ENCODE peak calls at places on chromosomes 3 and 15, in eight cellular contexts. N is thyroid gland, A is lower lobe of right lung, M is adrenal gland, I is transverse colon, O is fibroblast of mammary gland, S is AG10803, E is mucosa of descending colon. G is an unnamed sample.

GRCh38 chr15:67923647-67923971 is 83.8 kb upstream of the RNU6-1 start:
- DNase-seq in N (no peak), A (no peak), M (no peak), I (no peak), O (no peak), S (no peak), E (no peak), G (peak)

GRCh38 chr15:100924436-100924835 is 5.3 kb downstream of the LRRK1 start:
- DNase-seq in N (no peak), A (no peak), M (no peak), I (no peak), O (no peak), S (no peak), E (no peak), G (no peak)

GRCh38 chr3:42229942-42230688 is 35.9 kb downstream of the CCK start:
- DNase-seq in N (no peak), A (no peak), M (no peak), I (no peak), O (peak), S (peak), E (no peak), G (peak)

GRCh38 chr15:52221730-52222129 is 30.5 kb upstream of the GNB5 start:
- DNase-seq in N (no peak), A (no peak), M (no peak), I (no peak), O (no peak), S (no peak), E (no peak), G (no peak)

GRCh38 chr3:160038862-160039562 is 50.4 kb downstream of the IL12A start:
- DNase-seq in N (peak), A (peak), M (peak), I (no peak), O (no peak), S (no peak), E (no peak), G (peak)

GRCh38 chr3:52228266-52228665 is 2.8 kb upstream of the TLR9 start:
- DNase-seq in N (no peak), A (no peak), M (no peak), I (no peak), O (no peak), S (no peak), E (no peak), G (no peak)

GRCh38 chr3:146750196-146750595 is 145.1 kb upstream of the PLSCR5 start:
- DNase-seq in N (no peak), A (no peak), M (no peak), I (no peak), O (peak), S (peak), E (no peak), G (no peak)

GRCh38 chr15:52642386-52643361 is 36.5 kb downstream of the ATOSA start:
- DNase-seq in N (no peak), A (no peak), M (no peak), I (no peak), O (peak), S (peak), E (no peak), G (peak)

GRCh38 chr3:58021072-58021959 is 13.1 kb downstream of the FLNB start:
- DNase-seq in N (peak), A (no peak), M (no peak), I (no peak), O (no peak), S (no peak), E (no peak), G (no peak)

GRCh38 chr3:60935709-60936108 is 315.5 kb downstream of the FHIT start:
- DNase-seq in N (no peak), A (no peak), M (no peak), I (no peak), O (peak), S (peak), E (no peak), G (peak)

GRCh38 chr3:167852216-167852615 is 116.7 kb downstream of the SERPINI1 start:
- DNase-seq in N (no peak), A (no peak), M (no peak), I (no peak), O (peak), S (no peak), E (no peak), G (no peak)

GRCh38 chr3:167780214-167780613 is 44.7 kb downstream of the SERPINI1 start:
- DNase-seq in N (no peak), A (no peak), M (no peak), I (no peak), O (no peak), S (no peak), E (no peak), G (no peak)

GRCh38 chr15:67783303-67783702 is 42.0 kb upstream of the SKOR1 start:
- DNase-seq in N (no peak), A (no peak), M (no peak), I (peak), O (no peak), S (no peak), E (no peak), G (no peak)

GRCh38 chr3:47315069-47315647 is 32.4 kb downstream of the KLHL18 start:
- DNase-seq in N (no peak), A (no peak), M (peak), I (peak), O (peak), S (peak), E (no peak), G (peak)

GRCh38 chr3:62665627-62666433 is 209.4 kb downstream of the CADPS start:
- DNase-seq in N (peak), A (peak), M (peak), I (peak), O (peak), S (peak), E (peak), G (peak)

GRCh38 chr3:37662708-37663107 is 199.0 kb upstream of the CTDSPL start:
- DNase-seq in N (peak), A (no peak), M (no peak), I (no peak), O (no peak), S (no peak), E (no peak), G (no peak)

GRCh38 chr3:129010316-129010956 is 9.3 kb downstream of the EFCC1 start:
- DNase-seq in N (no peak), A (no peak), M (no peak), I (no peak), O (no peak), S (no peak), E (no peak), G (no peak)

GRCh38 chr15:42891569-42891968 is 29.0 kb downstream of the TTBK2 start:
- DNase-seq in N (no peak), A (no peak), M (no peak), I (no peak), O (peak), S (peak), E (no peak), G (no peak)

GRCh38 chr15:37103475-37104071 is 3.2 kb upstream of the MEIS2 start:
- DNase-seq in N (no peak), A (no peak), M (no peak), I (no peak), O (no peak), S (no peak), E (no peak), G (no peak)

GRCh38 chr3:50466177-50466576 is 37.3 kb downstream of the CACNA2D2 start:
- DNase-seq in N (no peak), A (no peak), M (no peak), I (no peak), O (no peak), S (no peak), E (no peak), G (no peak)

GRCh38 chr3:43034200-43034599 is 55.1 kb downstream of the GASK1A start:
- DNase-seq in N (no peak), A (no peak), M (no peak), I (no peak), O (no peak), S (no peak), E (no peak), G (no peak)

GRCh38 chr15:90062023-90062728 is 40.1 kb downstream of the IDH2 start:
- DNase-seq in N (peak), A (peak), M (no peak), I (peak), O (no peak), S (no peak), E (peak), G (peak)

GRCh38 chr15:80749589-80749988 is 29.6 kb upstream of the CEMIP start:
- DNase-seq in N (no peak), A (no peak), M (no peak), I (no peak), O (no peak), S (no peak), E (no peak), G (peak)

GRCh38 chr15:60572462-60573214 is 93.7 kb upstream of the ICE2 start:
- DNase-seq in N (no peak), A (no peak), M (no peak), I (no peak), O (no peak), S (no peak), E (no peak), G (no peak)

GRCh38 chr3:142953443-142953842 is 10.0 kb downstream of the PAQR9 start:
- DNase-seq in N (no peak), A (no peak), M (no peak), I (no peak), O (no peak), S (no peak), E (no peak), G (no peak)

GRCh38 chr3:129558772-129559564 is 16.0 kb downstream of the H1-8 start:
- DNase-seq in N (peak), A (no peak), M (peak), I (no peak), O (peak), S (peak), E (peak), G (peak)

GRCh38 chr15:70559223-70559823 is 204.0 kb downstream of the UACA start:
- DNase-seq in N (peak), A (no peak), M (peak), I (peak), O (no peak), S (peak), E (peak), G (peak)

GRCh38 chr3:78025916-78026315 is 986.0 kb downstream of the ROBO2 start:
- DNase-seq in N (no peak), A (no peak), M (no peak), I (no peak), O (peak), S (no peak), E (no peak), G (no peak)

GRCh38 chr3:14462738-14463137 is 60.3 kb downstream of the SLC6A6 start:
- DNase-seq in N (no peak), A (no peak), M (no peak), I (no peak), O (no peak), S (no peak), E (no peak), G (no peak)

GRCh38 chr3:159805411-159805772 is 183.2 kb upstream of the IL12A start:
- DNase-seq in N (no peak), A (no peak), M (no peak), I (no peak), O (no peak), S (no peak), E (no peak), G (no peak)

GRCh38 chr3:41598329-41598728 is 363.6 kb downstream of the ULK4 start:
- DNase-seq in N (no peak), A (no peak), M (no peak), I (no peak), O (no peak), S (peak), E (no peak), G (peak)

GRCh38 chr3:47250309-47251060 is 32.1 kb downstream of the KIF9 start:
- DNase-seq in N (peak), A (peak), M (peak), I (peak), O (peak), S (peak), E (no peak), G (peak)

GRCh38 chr15:44883219-44883900 is 73.1 kb upstream of the TERB2 start:
- DNase-seq in N (peak), A (no peak), M (no peak), I (no peak), O (no peak), S (no peak), E (no peak), G (peak)

GRCh38 chr3:15592968-15593367 is 8.4 kb downstream of the HACL1 start:
- DNase-seq in N (no peak), A (no peak), M (no peak), I (no peak), O (no peak), S (no peak), E (no peak), G (no peak)

GRCh38 chr15:92151741-92152140 is 241.9 kb upstream of the ST8SIA2 start:
- DNase-seq in N (no peak), A (no peak), M (no peak), I (no peak), O (no peak), S (no peak), E (no peak), G (no peak)

GRCh38 chr3:16151109-16151508 is 23.4 kb upstream of the GALNT15 start:
- DNase-seq in N (peak), A (peak), M (peak), I (peak), O (peak), S (peak), E (peak), G (peak)

GRCh38 chr15:35206060-35206675 is 121.1 kb upstream of the NANOGP8 start:
- DNase-seq in N (no peak), A (no peak), M (no peak), I (no peak), O (peak), S (no peak), E (no peak), G (peak)
- TF ChIP-seq CTCF in N (no peak), A (peak), M (no peak), I (no peak), O (peak), S (peak), E (no peak), G (peak)

GRCh38 chr3:123773681-123774431 is 110.3 kb downstream of the MYLK start:
- DNase-seq in N (no peak), A (no peak), M (no peak), I (no peak), O (peak), S (peak), E (no peak), G (peak)
- H3K4me3 ChIP-seq in N (no peak), A (no peak), M (no peak), I (no peak), O (no peak), S (no peak), E (no peak), G (no peak)

DNA sequence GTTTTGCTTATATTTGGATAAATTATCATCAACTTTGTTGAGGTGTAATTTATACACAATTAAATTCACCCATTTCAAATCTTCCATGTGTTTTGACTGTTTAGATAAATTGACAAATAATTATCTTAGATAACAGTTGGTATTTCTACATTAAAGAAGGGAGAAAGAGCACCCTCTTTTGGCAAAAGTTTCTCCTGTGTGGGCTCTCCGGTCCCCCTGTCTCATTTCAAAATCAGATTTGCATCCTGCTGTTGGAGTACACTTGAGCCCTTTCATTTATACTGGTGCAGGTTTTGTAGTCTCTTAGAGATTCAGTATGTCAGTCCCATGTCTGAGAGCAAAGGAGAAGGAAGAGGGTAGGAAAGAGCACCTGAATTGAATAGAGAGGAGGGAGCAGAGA is 49.4 kb downstream of the NKIRAS1 start:
- DNase-seq in N (no peak), A (no peak), M (no peak), I (no peak), O (no peak), S (no peak), E (no peak), G (no peak)
- TF ChIP-seq CTCF in N (no peak), A (no peak), M (no peak), I (no peak), O (peak), S (no peak), E (no peak), G (peak)

DNA sequence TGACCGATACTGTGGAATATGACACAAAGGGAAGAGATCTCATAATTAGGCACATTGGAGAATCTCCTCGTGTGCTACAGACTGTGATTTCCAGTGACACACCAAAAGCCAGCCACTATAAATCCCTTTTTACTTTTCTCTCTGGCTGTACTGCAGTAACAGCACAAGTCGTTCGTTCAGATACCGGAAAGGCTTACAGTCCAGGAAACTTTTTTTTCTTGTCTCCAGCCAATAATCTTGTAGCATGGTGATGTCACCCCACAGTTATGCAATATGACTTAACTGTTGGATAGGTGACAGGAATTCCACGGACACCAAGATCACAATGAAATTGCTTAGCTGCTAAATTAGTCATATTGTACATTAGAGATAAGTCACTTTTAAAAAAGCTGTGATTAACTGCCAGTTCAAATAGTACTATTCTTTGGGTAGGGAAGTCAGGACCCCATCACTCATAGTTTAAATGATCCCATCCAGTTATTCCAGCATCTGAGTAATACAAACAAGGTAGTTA is 36.3 kb upstream of the TSC22D2 start:
- DNase-seq in N (peak), A (no peak), M (peak), I (peak), O (peak), S (peak), E (no peak), G (peak)
- H3K4me3 ChIP-seq in N (no peak), A (peak), M (no peak), I (peak), O (peak), S (peak), E (peak), G (peak)

GRCh38 chr3:87006844-87007439 is 16.0 kb upstream of the VGLL3 start:
- DNase-seq in N (no peak), A (no peak), M (no peak), I (no peak), O (peak), S (peak), E (no peak), G (peak)
- TF ChIP-seq CTCF in N (no peak), A (no peak), M (no peak), I (no peak), O (peak), S (peak), E (no peak), G (peak)

G was measured in fibroblast of villous mesenchyme.